ENCODE peak calls at places on chromosomes 5 and 9, in ten cellular contexts. N is SIG-M5; F is cardiac fibroblast; Z is H9; V is tibial artery; O is activated T-cell treated with anti-CD3 and anti-CD28 coated beads, Interleukin-2, amount 50 U/mL, for 4 hours; Y is breast epithelium; M is NCI-H524; W is T follicular helper cell; T is NCI-H2081. K is an unnamed sample.

GRCh38 chr5:178218237-178218636 is 13.9 kb downstream of the HNRNPAB start:
- DNase-seq in N (no peak), F (no peak), Z (no peak), V (no peak), O (no peak), Y (no peak), M (no peak), W (no peak), T (no peak), K (no peak)

GRCh38 chr5:72363146-72363802 is 43.1 kb downstream of the PTCD2 start:
- DNase-seq in N (no peak), F (peak), Z (peak), V (no peak), O (no peak), Y (no peak), M (no peak), W (no peak), T (no peak), K (no peak)

GRCh38 chr9:136484153-136485048 is 1.6 kb upstream of the SEC16A start:
- DNase-seq in N (no peak), F (peak), Z (no peak), V (peak), O (no peak), Y (peak), M (no peak), W (peak), T (no peak), K (no peak)

GRCh38 chr9:36679710-36680109 is 107.0 kb downstream of the MELK start:
- DNase-seq in N (no peak), F (no peak), Z (no peak), V (no peak), O (no peak), Y (no peak), M (no peak), W (no peak), T (no peak), K (no peak)

GRCh38 chr5:111143910-111144309 is 51.8 kb downstream of the WDR36 start:
- DNase-seq in N (no peak), F (peak), Z (no peak), V (no peak), O (no peak), Y (peak), M (no peak), W (no peak), T (no peak), K (peak)

GRCh38 chr5:73131711-73132428 is 11.5 kb downstream of the TMEM171 start:
- DNase-seq in N (no peak), F (no peak), Z (no peak), V (no peak), O (no peak), Y (no peak), M (no peak), W (no peak), T (no peak), K (no peak)

GRCh38 chr9:109301012-109301411 is 19.8 kb downstream of the EPB41L4B start:
- DNase-seq in N (no peak), F (no peak), Z (no peak), V (no peak), O (no peak), Y (no peak), M (no peak), W (no peak), T (no peak), K (no peak)

GRCh38 chr9:132671620-132672412 is 1.6 kb downstream of the GTF3C4 start:
- DNase-seq in N (no peak), F (peak), Z (no peak), V (no peak), O (no peak), Y (no peak), M (no peak), W (no peak), T (no peak), K (no peak)

GRCh38 chr9:14136646-14137370 is 177.1 kb downstream of the NFIB start:
- DNase-seq in N (no peak), F (no peak), Z (no peak), V (no peak), O (no peak), Y (no peak), M (no peak), W (no peak), T (peak), K (no peak)

GRCh38 chr5:10376530-10376929 is 23.0 kb downstream of the MARCHF6 start:
- DNase-seq in N (no peak), F (no peak), Z (no peak), V (no peak), O (no peak), Y (no peak), M (no peak), W (no peak), T (no peak), K (no peak)

GRCh38 chr5:98296426-98296825 is 477.0 kb upstream of the RGMB start:
- DNase-seq in N (no peak), F (peak), Z (no peak), V (no peak), O (no peak), Y (no peak), M (no peak), W (no peak), T (no peak), K (peak)

GRCh38 chr5:38556115-38556598 is 289 bp downstream of the LIFR start:
- DNase-seq in N (no peak), F (no peak), Z (no peak), V (no peak), O (peak), Y (no peak), M (peak), W (no peak), T (no peak), K (no peak)

GRCh38 chr9:113863345-113863744 is 12.8 kb upstream of the ZNF618 start:
- DNase-seq in N (no peak), F (no peak), Z (no peak), V (no peak), O (no peak), Y (no peak), M (no peak), W (no peak), T (no peak), K (no peak)

GRCh38 chr5:8329773-8330172 is 460.8 kb downstream of the MTRR start:
- DNase-seq in N (no peak), F (peak), Z (no peak), V (no peak), O (no peak), Y (no peak), M (no peak), W (no peak), T (no peak), K (peak)

GRCh38 chr9:126097679-126098078 is 228.9 kb upstream of the MVB12B start:
- DNase-seq in N (no peak), F (no peak), Z (no peak), V (no peak), O (no peak), Y (no peak), M (no peak), W (no peak), T (no peak), K (no peak)

GRCh38 chr9:127779136-127779981 is 893 bp upstream of the SH2D3C start:
- DNase-seq in N (no peak), F (peak), Z (no peak), V (no peak), O (peak), Y (no peak), M (no peak), W (no peak), T (no peak), K (no peak)

GRCh38 chr5:134948929-134949328 is 18.8 kb upstream of the CATSPER3 start:
- DNase-seq in N (no peak), F (peak), Z (no peak), V (peak), O (no peak), Y (no peak), M (no peak), W (no peak), T (no peak), K (no peak)

GRCh38 chr9:86322973-86323644 is 31.1 kb downstream of the TUT7 start:
- DNase-seq in N (no peak), F (peak), Z (no peak), V (no peak), O (no peak), Y (no peak), M (no peak), W (no peak), T (no peak), K (no peak)

K was measured in COLO829.